ENCODE peak calls at places on chromosomes 6 and 20, in four cellular contexts. One of them, this sample, is unnamed.
A peak's percentile ranks its signal among the peaks of the same experiment; 100 is the strongest.

GRCh38 chr6:1485678-1486077 is 96.3 kb downstream of the FOXF2 start:
- DNase-seq in naive thymus-derived CD4-positive, alpha-beta T cell: no peak
- DNase-seq in fibroblast of pulmonary artery: peak; percentile 80
- DNase-seq in aorta: no peak
- DNase-seq in this sample: no peak

GRCh38 chr6:18823782-18824386 is 436.7 kb downstream of the RNF144B start:
- DNase-seq in fibroblast of pulmonary artery: peak; percentile 26
- DNase-seq in aorta: no peak
- DNase-seq in naive thymus-derived CD4-positive, alpha-beta T cell: no peak
- DNase-seq in this sample: no peak

GRCh38 chr6:21597706-21598273 is 4.2 kb downstream of the SOX4 start:
- DNase-seq in fibroblast of pulmonary artery: peak; percentile 51
- DNase-seq in aorta: no peak
- DNase-seq in naive thymus-derived CD4-positive, alpha-beta T cell: peak; percentile 9
- DNase-seq in this sample: no peak

GRCh38 chr6:167569041-167569805 is 244.3 kb downstream of the TTLL2 start:
- DNase-seq in naive thymus-derived CD4-positive, alpha-beta T cell: no peak
- DNase-seq in aorta: no peak
- DNase-seq in fibroblast of pulmonary artery: no peak
- DNase-seq in this sample: no peak

GRCh38 chr6:31821301-31822037 is 6.1 kb upstream of the HSPA1B start:
- DNase-seq in aorta: peak; percentile 82
- DNase-seq in fibroblast of pulmonary artery: peak; percentile 43
- DNase-seq in naive thymus-derived CD4-positive, alpha-beta T cell: no peak
- DNase-seq in this sample: no peak

GRCh38 chr20:21235713-21236445 is 67.3 kb upstream of the XRN2 start:
- DNase-seq in fibroblast of pulmonary artery: peak; percentile 80
- DNase-seq in aorta: peak; percentile 56
- DNase-seq in naive thymus-derived CD4-positive, alpha-beta T cell: peak; percentile 69
- DNase-seq in this sample: peak; percentile 47

GRCh38 chr20:17066955-17067354 is 159.9 kb upstream of the PCSK2 start:
- DNase-seq in aorta: no peak
- DNase-seq in fibroblast of pulmonary artery: no peak
- DNase-seq in naive thymus-derived CD4-positive, alpha-beta T cell: no peak
- DNase-seq in this sample: no peak

GRCh38 chr6:79450984-79451383 is 86.2 kb downstream of the LCA5 start:
- DNase-seq in fibroblast of pulmonary artery: no peak
- DNase-seq in naive thymus-derived CD4-positive, alpha-beta T cell: no peak
- DNase-seq in aorta: no peak
- DNase-seq in this sample: no peak

GRCh38 chr6:4383910-4384637 is 248.7 kb upstream of the ECI2 start:
- DNase-seq in naive thymus-derived CD4-positive, alpha-beta T cell: no peak
- DNase-seq in aorta: no peak
- DNase-seq in fibroblast of pulmonary artery: no peak
- DNase-seq in this sample: no peak

GRCh38 chr6:18565231-18565630 is 178.1 kb downstream of the RNF144B start:
- DNase-seq in naive thymus-derived CD4-positive, alpha-beta T cell: no peak
- DNase-seq in aorta: no peak
- DNase-seq in fibroblast of pulmonary artery: no peak
- DNase-seq in this sample: no peak

GRCh38 chr6:118372413-118372812 is 175.7 kb upstream of the PLN start:
- DNase-seq in aorta: no peak
- DNase-seq in fibroblast of pulmonary artery: peak; percentile 16
- DNase-seq in naive thymus-derived CD4-positive, alpha-beta T cell: no peak
- DNase-seq in this sample: no peak

GRCh38 chr6:78947962-78948361 is 80.6 kb downstream of the IRAK1BP1 start:
- DNase-seq in fibroblast of pulmonary artery: peak; percentile 49
- DNase-seq in aorta: no peak
- DNase-seq in naive thymus-derived CD4-positive, alpha-beta T cell: no peak
- DNase-seq in this sample: no peak

GRCh38 chr6:109867009-109867969 is 110.8 kb upstream of the GPR6 start:
- DNase-seq in naive thymus-derived CD4-positive, alpha-beta T cell: no peak
- DNase-seq in fibroblast of pulmonary artery: peak; percentile 33
- DNase-seq in aorta: peak; percentile 59
- DNase-seq in this sample: no peak

GRCh38 chr20:62795023-62795761 is 1.1 kb upstream of the MRGBP start:
- DNase-seq in naive thymus-derived CD4-positive, alpha-beta T cell: peak; percentile 71
- DNase-seq in fibroblast of pulmonary artery: peak; percentile 43
- DNase-seq in aorta: peak; percentile 71
- DNase-seq in this sample: peak; percentile 29

GRCh38 chr20:9140172-9140760 is 71.4 kb downstream of the PLCB4 start:
- DNase-seq in naive thymus-derived CD4-positive, alpha-beta T cell: no peak
- DNase-seq in fibroblast of pulmonary artery: no peak
- DNase-seq in aorta: no peak
- DNase-seq in this sample: no peak

GRCh38 chr6:27669278-27669797 is 196.4 kb upstream of the ZNF184 start:
- DNase-seq in aorta: no peak
- DNase-seq in naive thymus-derived CD4-positive, alpha-beta T cell: no peak
- DNase-seq in fibroblast of pulmonary artery: no peak
- DNase-seq in this sample: no peak

GRCh38 chr20:17967595-17968365 is 814 bp downstream of the SNX5 start:
- DNase-seq in aorta: no peak
- DNase-seq in fibroblast of pulmonary artery: peak; percentile 62
- DNase-seq in naive thymus-derived CD4-positive, alpha-beta T cell: peak; percentile 20
- DNase-seq in this sample: no peak

GRCh38 chr6:131717815-131718214 is 7.0 kb upstream of the CTAGE9 start:
- DNase-seq in aorta: no peak
- DNase-seq in naive thymus-derived CD4-positive, alpha-beta T cell: no peak
- DNase-seq in fibroblast of pulmonary artery: no peak
- DNase-seq in this sample: no peak

GRCh38 chr20:50320910-50321796 is 130.5 kb downstream of the CEBPB start:
- DNase-seq in aorta: peak; percentile 96
- DNase-seq in naive thymus-derived CD4-positive, alpha-beta T cell: no peak
- DNase-seq in fibroblast of pulmonary artery: peak; percentile 92
- DNase-seq in this sample: no peak

GRCh38 chr20:47660602-47660905 is 124.7 kb downstream of the SULF2 start:
- DNase-seq in naive thymus-derived CD4-positive, alpha-beta T cell: no peak
- DNase-seq in aorta: no peak
- DNase-seq in fibroblast of pulmonary artery: no peak
- DNase-seq in this sample: no peak

GRCh38 chr6:128244751-128245405 is 275.5 kb downstream of the PTPRK start:
- DNase-seq in naive thymus-derived CD4-positive, alpha-beta T cell: no peak
- DNase-seq in fibroblast of pulmonary artery: peak; percentile 23
- DNase-seq in aorta: no peak
- DNase-seq in this sample: no peak

GRCh38 chr6:27825025-27825823 is 87.0 kb downstream of the OR2B2 start:
- DNase-seq in naive thymus-derived CD4-positive, alpha-beta T cell: no peak
- DNase-seq in fibroblast of pulmonary artery: no peak
- DNase-seq in aorta: no peak
- DNase-seq in this sample: no peak

GRCh38 chr6:100846276-100846675 is 34.9 kb downstream of the ASCC3 start:
- DNase-seq in aorta: no peak
- DNase-seq in naive thymus-derived CD4-positive, alpha-beta T cell: no peak
- DNase-seq in fibroblast of pulmonary artery: no peak
- DNase-seq in this sample: no peak

GRCh38 chr6:8064638-8065518 is 689 bp upstream of the BLOC1S5 start:
- DNase-seq in fibroblast of pulmonary artery: no peak
- DNase-seq in naive thymus-derived CD4-positive, alpha-beta T cell: no peak
- DNase-seq in aorta: no peak
- DNase-seq in this sample: no peak

GRCh38 chr6:137045221-137045789 is 540 bp upstream of the IL20RA start:
- DNase-seq in naive thymus-derived CD4-positive, alpha-beta T cell: no peak
- DNase-seq in fibroblast of pulmonary artery: no peak
- DNase-seq in aorta: no peak
- DNase-seq in this sample: no peak

GRCh38 chr6:21441386-21441785 is 152.2 kb upstream of the SOX4 start:
- DNase-seq in fibroblast of pulmonary artery: peak; percentile 59
- DNase-seq in naive thymus-derived CD4-positive, alpha-beta T cell: no peak
- DNase-seq in aorta: no peak
- DNase-seq in this sample: no peak

GRCh38 chr20:4060054-4060795 is 44.9 kb upstream of the RNF24 start:
- DNase-seq in fibroblast of pulmonary artery: no peak
- DNase-seq in aorta: no peak
- DNase-seq in naive thymus-derived CD4-positive, alpha-beta T cell: no peak
- DNase-seq in this sample: no peak

GRCh38 chr20:14865731-14866130 is 528.3 kb upstream of the FLRT3 start:
- DNase-seq in fibroblast of pulmonary artery: no peak
- DNase-seq in aorta: no peak
- DNase-seq in naive thymus-derived CD4-positive, alpha-beta T cell: no peak
- DNase-seq in this sample: no peak

GRCh38 chr20:60867589-60867988 is 384.5 kb upstream of the CDH4 start:
- DNase-seq in aorta: no peak
- DNase-seq in naive thymus-derived CD4-positive, alpha-beta T cell: no peak
- DNase-seq in fibroblast of pulmonary artery: no peak
- DNase-seq in this sample: no peak

GRCh38 chr6:3427740-3428085 is 29.1 kb downstream of the SLC22A23 start:
- DNase-seq in aorta: no peak
- DNase-seq in naive thymus-derived CD4-positive, alpha-beta T cell: no peak
- DNase-seq in fibroblast of pulmonary artery: no peak
- DNase-seq in this sample: no peak

GRCh38 chr6:55069132-55069781 is 105.1 kb upstream of the HCRTR2 start:
- DNase-seq in fibroblast of pulmonary artery: peak; percentile 72
- DNase-seq in aorta: no peak
- DNase-seq in naive thymus-derived CD4-positive, alpha-beta T cell: no peak
- DNase-seq in this sample: no peak

GRCh38 chr20:38752029-38752428 is 3.8 kb downstream of the ACTR5 start:
- DNase-seq in naive thymus-derived CD4-positive, alpha-beta T cell: no peak
- DNase-seq in aorta: no peak
- DNase-seq in fibroblast of pulmonary artery: no peak
- DNase-seq in this sample: no peak

DNA sequence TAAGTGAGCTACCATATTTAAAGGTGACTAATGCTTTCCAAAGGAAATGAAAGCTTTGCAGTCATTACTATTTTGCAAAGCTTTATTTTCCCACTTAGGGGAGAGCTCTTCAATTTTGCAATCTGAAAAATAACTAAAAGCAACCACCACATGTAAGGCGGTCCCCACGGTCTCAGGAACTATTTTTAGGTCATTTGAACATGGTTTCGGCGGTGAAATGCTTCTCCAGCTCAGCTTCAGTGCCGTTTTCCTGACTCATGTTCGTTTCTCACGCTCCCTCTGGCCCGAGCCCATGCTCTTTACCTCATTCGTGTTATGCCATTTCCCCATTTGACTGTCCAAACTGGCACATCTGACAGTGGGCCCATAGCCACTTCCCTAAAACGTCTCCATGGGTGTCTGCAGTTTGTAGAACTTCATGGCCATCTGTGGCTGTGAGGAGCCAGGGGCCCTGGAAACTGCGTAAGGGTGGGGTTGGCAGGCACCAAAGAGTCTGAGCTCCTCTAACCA is 46.5 kb downstream of the ADTRP start:
- DNase-seq in fibroblast of pulmonary artery: peak; percentile 61
- DNase-seq in aorta: peak; percentile 93
- DNase-seq in naive thymus-derived CD4-positive, alpha-beta T cell: no peak
- DNase-seq in this sample: no peak
- H3K4me3 ChIP-seq in fibroblast of pulmonary artery: no peak overlapping the region
- H3K4me3 ChIP-seq in aorta: no peak overlapping the region
- H3K4me3 ChIP-seq in naive thymus-derived CD4-positive, alpha-beta T cell: peak overlapping the region; percentile 11
- H3K4me3 ChIP-seq in this sample: peak overlapping the region; percentile 10

DNA sequence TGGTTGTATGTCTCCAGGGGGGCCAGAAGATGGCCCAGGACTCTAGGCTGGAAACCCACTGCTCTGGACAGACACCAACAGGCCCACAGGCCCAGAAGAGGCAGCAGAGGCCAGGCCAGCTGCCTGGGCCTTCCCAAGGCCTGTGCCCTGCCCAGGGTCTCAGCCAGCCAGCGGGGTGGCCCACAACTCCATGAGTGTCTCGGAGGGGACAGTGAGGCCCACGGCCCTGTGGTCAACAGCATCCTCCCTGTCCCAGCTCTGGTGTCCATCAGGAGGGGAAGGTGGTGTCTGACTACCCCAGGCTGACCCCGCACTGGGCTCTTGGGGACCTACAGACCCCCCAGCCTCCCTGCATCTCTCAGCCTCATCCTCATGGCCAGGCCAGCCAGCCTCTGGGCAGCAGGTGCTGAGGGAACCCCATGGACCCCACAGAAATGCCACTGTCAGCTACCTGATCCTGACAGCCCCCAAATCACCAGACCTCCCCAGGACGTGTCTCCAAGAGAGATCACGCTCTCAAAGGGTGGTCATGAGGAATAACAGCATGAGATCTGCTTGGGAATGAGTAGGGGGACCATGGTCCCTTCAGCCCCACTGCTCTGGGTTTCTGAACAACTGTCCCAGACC is 112.4 kb downstream of the NOL4L start:
- DNase-seq in naive thymus-derived CD4-positive, alpha-beta T cell: no peak
- DNase-seq in fibroblast of pulmonary artery: no peak
- DNase-seq in aorta: no peak
- DNase-seq in this sample: no peak
- H3K4me3 ChIP-seq in naive thymus-derived CD4-positive, alpha-beta T cell: no peak overlapping the region
- H3K4me3 ChIP-seq in fibroblast of pulmonary artery: no peak overlapping the region
- H3K4me3 ChIP-seq in aorta: no peak overlapping the region
- H3K4me3 ChIP-seq in this sample: no peak overlapping the region

GRCh38 chr6:43806041-43806757 is 36.2 kb downstream of the VEGFA start:
- DNase-seq in naive thymus-derived CD4-positive, alpha-beta T cell: no peak
- DNase-seq in aorta: no peak
- DNase-seq in fibroblast of pulmonary artery: no peak
- DNase-seq in this sample: no peak
- H3K4me3 ChIP-seq in naive thymus-derived CD4-positive, alpha-beta T cell: no peak overlapping the region
- H3K4me3 ChIP-seq in aorta: no peak overlapping the region
- H3K4me3 ChIP-seq in fibroblast of pulmonary artery: no peak overlapping the region
- H3K4me3 ChIP-seq in this sample: no peak overlapping the region

GRCh38 chr20:5606347-5606746 is 143.9 kb upstream of the SHLD1 start:
- DNase-seq in aorta: no peak
- DNase-seq in fibroblast of pulmonary artery: no peak
- DNase-seq in naive thymus-derived CD4-positive, alpha-beta T cell: no peak
- DNase-seq in this sample: no peak
- H3K4me3 ChIP-seq in aorta: no peak overlapping the region
- H3K4me3 ChIP-seq in fibroblast of pulmonary artery: no peak overlapping the region
- H3K4me3 ChIP-seq in naive thymus-derived CD4-positive, alpha-beta T cell: no peak overlapping the region
- H3K4me3 ChIP-seq in this sample: no peak overlapping the region

GRCh38 chr6:138544521-138544920 is 45.2 kb upstream of the NHSL1 start:
- DNase-seq in naive thymus-derived CD4-positive, alpha-beta T cell: no peak
- DNase-seq in fibroblast of pulmonary artery: peak; percentile 58
- DNase-seq in aorta: no peak
- DNase-seq in this sample: no peak
- H3K4me3 ChIP-seq in naive thymus-derived CD4-positive, alpha-beta T cell: no peak overlapping the region
- H3K4me3 ChIP-seq in fibroblast of pulmonary artery: peak overlapping the region; percentile 65
- H3K4me3 ChIP-seq in aorta: no peak overlapping the region
- H3K4me3 ChIP-seq in this sample: no peak overlapping the region

DNA sequence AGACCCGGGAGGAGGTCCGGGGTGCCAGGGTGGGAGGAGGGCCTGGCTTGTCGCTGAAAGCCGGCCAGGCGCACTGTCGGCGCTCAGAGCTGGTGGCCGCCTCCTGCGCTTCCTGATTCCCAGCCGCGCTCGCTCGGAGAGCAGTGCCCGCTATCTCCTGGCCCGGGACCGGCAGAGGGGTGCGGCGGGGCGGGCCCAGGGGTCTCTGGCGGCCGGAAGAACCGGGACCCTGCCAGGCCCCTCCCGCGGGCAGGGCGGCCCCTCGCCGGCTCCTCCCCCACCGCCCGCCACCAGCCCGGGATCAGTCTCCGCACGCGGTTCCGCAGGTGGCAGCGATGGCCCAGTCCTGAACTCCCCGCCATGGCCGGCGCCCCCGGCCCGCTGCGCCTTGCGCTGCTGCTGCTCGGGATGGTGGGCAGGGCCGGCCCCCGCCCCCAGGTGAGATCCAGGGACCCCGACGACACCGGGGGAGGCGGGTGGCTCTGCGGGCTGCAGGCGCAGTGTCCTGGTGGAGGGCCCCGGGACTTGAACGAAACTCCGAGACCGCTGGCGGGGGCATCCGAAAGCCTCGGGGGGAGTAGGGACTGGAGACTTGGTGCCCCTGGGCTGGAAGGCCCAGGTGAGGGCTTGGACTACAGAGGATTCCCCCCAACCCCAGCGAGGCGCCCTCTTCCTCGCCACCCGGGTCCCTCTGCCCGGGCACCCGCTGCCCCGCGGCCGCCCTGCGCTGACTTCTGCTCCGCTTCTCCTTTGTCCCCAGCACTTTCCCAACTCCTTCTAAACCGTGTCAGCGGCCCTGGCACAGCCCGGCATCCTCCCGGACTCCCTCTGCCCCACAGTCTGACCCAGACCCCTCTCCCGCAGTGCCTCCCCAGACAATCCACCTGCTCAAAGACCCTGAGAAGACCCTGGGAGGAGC is at the start of gene GLP1R:
- DNase-seq in fibroblast of pulmonary artery: no peak
- DNase-seq in aorta: no peak
- DNase-seq in naive thymus-derived CD4-positive, alpha-beta T cell: no peak
- DNase-seq in this sample: no peak
- H3K4me3 ChIP-seq in fibroblast of pulmonary artery: no peak within 1 kb of the TSS
- H3K4me3 ChIP-seq in aorta: no peak within 1 kb of the TSS
- H3K4me3 ChIP-seq in naive thymus-derived CD4-positive, alpha-beta T cell: no peak within 1 kb of the TSS
- H3K4me3 ChIP-seq in this sample: no peak within 1 kb of the TSS

This sample was measured in effector memory CD4-positive, alpha-beta T cell.